ENCODE peak calls at places on chromosomes 6 and 20, in five cellular contexts. K is endodermal cell, G is H1, N is adrenal gland, I is NT2/D1. X is an unnamed sample.
A peak's percentile ranks its signal among the peaks of the same experiment; 100 is the strongest.

GRCh38 chr20:62588458-62589149 is 53.7 kb upstream of the SLCO4A1 start:
- DNase-seq in K (no peak), G (no peak), N (no peak), I (no peak), X (peak; percentile 68)

GRCh38 chr20:45363611-45364492 is 896 bp downstream of the SYS1 start:
- DNase-seq in I (no peak), N (no peak), G (no peak), K (peak; percentile 34), X (no peak)

GRCh38 chr20:55194947-55195346 is 719.6 kb downstream of the DOK5 start:
- DNase-seq in K (no peak), I (no peak), G (no peak), N (no peak), X (no peak)

GRCh38 chr20:63896136-63896890 is 1.4 kb downstream of the DNAJC5 start:
- DNase-seq in K (peak; percentile 77), G (no peak), N (peak; percentile 75), I (no peak), X (peak; percentile 37)

GRCh38 chr6:96089173-96089572 is 73.4 kb downstream of the FUT9 start:
- DNase-seq in I (peak; percentile 36), G (peak; percentile 29), N (no peak), K (peak; percentile 80), X (no peak)

GRCh38 chr6:69580696-69581095 is 216.1 kb downstream of the LMBRD1 start:
- DNase-seq in K (no peak), G (no peak), I (no peak), N (no peak), X (no peak)

GRCh38 chr20:36467076-36467999 is 74.0 kb upstream of the MYL9 start:
- DNase-seq in I (no peak), K (no peak), G (no peak), N (no peak), X (peak; percentile 95)

GRCh38 chr6:106084973-106085686 is 1.0 kb upstream of the PRDM1 start:
- DNase-seq in G (no peak), K (no peak), N (no peak), I (no peak), X (peak; percentile 26)

GRCh38 chr6:32852018-32852843 is 1.3 kb downstream of the TAP1 start:
- DNase-seq in G (no peak), K (no peak), N (peak; percentile 60), I (no peak), X (peak; percentile 67)

GRCh38 chr6:133551847-133552331 is 310.7 kb downstream of the EYA4 start:
- DNase-seq in I (no peak), G (no peak), K (peak; percentile 50), N (no peak), X (peak; percentile 95)

GRCh38 chr6:7112741-7113313 is 5.1 kb downstream of the RREB1 start:
- DNase-seq in K (peak; percentile 79), N (peak; percentile 67), G (no peak), I (no peak), X (peak; percentile 78)

GRCh38 chr6:2344319-2344905 is 99.0 kb upstream of the GMDS start:
- DNase-seq in I (no peak), K (no peak), N (no peak), G (no peak), X (no peak)

GRCh38 chr20:54515788-54516324 is 40.5 kb downstream of the DOK5 start:
- DNase-seq in K (no peak), N (no peak), G (no peak), I (no peak), X (no peak)

GRCh38 chr20:48538058-48538825 is 289.6 kb downstream of the PREX1 start:
- DNase-seq in G (peak; percentile 39), I (peak; percentile 91), N (no peak), K (peak; percentile 58), X (peak; percentile 78)

GRCh38 chr6:104955927-104956662 is 812 bp upstream of the LIN28B start:
- DNase-seq in G (peak; percentile 72), K (peak; percentile 92), I (peak; percentile 70), N (no peak), X (no peak)

GRCh38 chr6:46979206-46979605 is 57.5 kb upstream of the ADGRF5 start:
- DNase-seq in K (no peak), N (no peak), I (no peak), G (no peak), X (no peak)

GRCh38 chr20:46985671-46986070 is 91.0 kb downstream of the EYA2 start:
- DNase-seq in K (no peak), I (no peak), N (no peak), G (no peak), X (no peak)

GRCh38 chr6:56954389-56955170 is at the start of gene BEND6:
- DNase-seq in N (peak; percentile 61), G (peak; percentile 17), K (peak; percentile 87), I (no peak), X (peak; percentile 78)

GRCh38 chr20:38883081-38883980 is 42.9 kb upstream of the FAM83D start:
- DNase-seq in G (no peak), I (no peak), K (no peak), N (peak; percentile 90), X (peak; percentile 45)

GRCh38 chr6:155461636-155462035 is 6.0 kb upstream of the NOX3 start:
- DNase-seq in G (no peak), I (no peak), K (no peak), N (no peak), X (no peak)

GRCh38 chr20:47568019-47568418 is 66.3 kb downstream of the NCOA3 start:
- DNase-seq in I (no peak), N (peak; percentile 71), G (no peak), K (no peak), X (peak; percentile 91)

GRCh38 chr6:53629862-53630532 is 35.6 kb downstream of the KLHL31 start:
- DNase-seq in I (no peak), N (no peak), K (no peak), G (no peak), X (no peak)

GRCh38 chr6:4644962-4645361 is 131.2 kb upstream of the CDYL start:
- DNase-seq in G (no peak), I (no peak), K (no peak), N (no peak), X (no peak)

GRCh38 chr20:45545754-45546453 is 1.3 kb downstream of the EPPIN start:
- DNase-seq in N (no peak), G (no peak), K (peak; percentile 65), I (peak; percentile 42), X (no peak)

GRCh38 chr20:44752099-44752931 is 6.7 kb downstream of the KCNK15 start:
- DNase-seq in K (no peak), G (no peak), N (no peak), I (no peak), X (no peak)

GRCh38 chr6:43522547-43523263 is 5.8 kb downstream of the POLR1C start:
- DNase-seq in G (no peak), K (no peak), N (no peak), I (no peak), X (no peak)

GRCh38 chr20:63787302-63787701 is 43.8 kb downstream of the ZBTB46 start:
- DNase-seq in N (no peak), G (no peak), K (no peak), I (no peak), X (no peak)

GRCh38 chr20:4767084-4767483 is 45.4 kb downstream of the PRND start:
- DNase-seq in I (no peak), N (no peak), G (no peak), K (no peak), X (no peak)

GRCh38 chr6:15791401-15792137 is 128.7 kb upstream of the DTNBP1 start:
- DNase-seq in I (no peak), N (no peak), G (no peak), K (no peak), X (no peak)

GRCh38 chr6:104686550-104687155 is 173.1 kb downstream of the HACE1 start:
- DNase-seq in I (no peak), N (no peak), K (no peak), G (no peak), X (no peak)

GRCh38 chr6:155943635-155944034 is 488.0 kb upstream of the NOX3 start:
- DNase-seq in I (no peak), G (no peak), K (no peak), N (no peak), X (no peak)

GRCh38 chr6:44074383-44075136 is 52.7 kb downstream of the MRPL14 start:
- DNase-seq in G (no peak), K (peak; percentile 89), N (peak; percentile 87), I (no peak), X (peak; percentile 94)

GRCh38 chr6:79145301-79145700 is 67.2 kb upstream of the PHIP start:
- DNase-seq in I (no peak), N (no peak), G (no peak), K (no peak), X (no peak)

GRCh38 chr6:79137671-79138070 is 59.6 kb upstream of the PHIP start:
- DNase-seq in K (no peak), G (no peak), I (no peak), N (no peak), X (no peak)

GRCh38 chr6:79138146-79138545 is 60.1 kb upstream of the PHIP start:
- DNase-seq in G (no peak), I (no peak), N (no peak), K (no peak), X (no peak)

GRCh38 chr6:79146426-79146825 is 68.4 kb upstream of the PHIP start:
- DNase-seq in G (no peak), N (no peak), K (no peak), I (no peak), X (no peak)

DNA sequence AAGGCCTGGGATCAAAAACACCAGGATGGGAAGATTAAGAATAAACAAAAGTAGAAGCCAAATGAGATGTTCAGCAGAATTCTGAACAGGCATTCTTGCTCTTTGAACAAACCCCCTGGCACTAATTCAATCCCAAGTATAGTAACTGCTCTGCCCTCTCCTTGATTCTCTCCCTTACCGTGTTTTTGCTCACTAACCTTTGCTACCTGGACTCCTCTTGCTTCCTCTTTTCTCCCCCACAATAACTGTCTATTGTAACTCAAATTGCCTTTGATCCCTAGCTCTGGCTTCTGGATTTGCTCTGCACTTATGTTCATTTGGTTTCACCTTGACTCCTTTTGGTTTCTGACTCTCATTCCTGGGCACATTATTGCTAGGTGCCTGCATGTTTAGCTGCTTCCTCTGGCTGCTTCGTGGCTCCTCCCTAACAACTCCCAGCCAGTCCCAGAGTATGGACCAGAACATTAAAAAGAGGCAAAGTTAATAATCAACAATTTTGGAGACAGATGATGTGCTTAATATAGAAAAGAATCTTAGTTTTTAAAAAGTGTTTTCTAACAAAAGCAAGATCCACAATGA is 65.4 kb upstream of the PHIP start:
- DNase-seq in G (no peak), I (no peak), K (no peak), N (no peak), X (no peak)
- H3K9me3 ChIP-seq in G (no peaks in the 10 kb centered on the region), I (no peaks in the 10 kb centered on the region), K (no peaks in the 10 kb centered on the region), N (no peaks in the 10 kb centered on the region), X (no peaks in the 10 kb centered on the region)

DNA sequence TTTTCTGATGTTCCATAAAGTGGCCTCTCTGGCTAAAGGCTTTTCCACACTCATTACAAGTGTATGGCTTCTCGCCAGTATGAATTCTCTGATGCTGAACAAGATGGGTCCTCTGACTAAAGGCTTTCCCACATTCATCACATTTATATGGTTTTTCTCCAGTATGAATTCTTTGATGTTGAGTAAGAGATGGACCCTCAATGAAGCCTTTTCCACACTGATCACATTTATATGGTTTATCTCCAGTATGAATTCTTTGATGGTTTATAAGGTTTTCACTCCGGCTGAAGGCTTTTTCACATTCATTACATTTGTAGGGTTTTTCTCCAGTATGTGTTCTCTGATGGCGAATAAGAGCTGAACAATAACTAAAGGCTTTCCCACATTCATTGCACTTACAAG is 20.4 kb downstream of the ZNF184 start:
- DNase-seq in K (no peak), G (no peak), N (no peak), I (no peak), X (no peak)
- H3K9me3 ChIP-seq in K (peaks cover 99% of the 10 kb centered on the region), G (peaks cover 85% of the 10 kb centered on the region), N (no peaks in the 10 kb centered on the region), I (peaks cover 100% of the 10 kb centered on the region), X (peaks cover 100% of the 10 kb centered on the region)

GRCh38 chr6:169691260-169691659 is 10.6 kb downstream of the WDR27 start:
- DNase-seq in G (no peak), N (no peak), K (no peak), I (no peak), X (no peak)
- H3K9me3 ChIP-seq in G (no peaks in the 10 kb centered on the region), N (no peaks in the 10 kb centered on the region), K (peaks cover 92% of the 10 kb centered on the region), I (peaks cover 23% of the 10 kb centered on the region), X (peaks cover 16% of the 10 kb centered on the region)

GRCh38 chr20:39941235-39941634 is 747.8 kb downstream of the MAFB start:
- DNase-seq in K (no peak), I (no peak), N (no peak), G (no peak), X (peak; percentile 3)
- H3K9me3 ChIP-seq in K (no peaks in the 10 kb centered on the region), I (no peaks in the 10 kb centered on the region), N (no peaks in the 10 kb centered on the region), G (no peaks in the 10 kb centered on the region), X (no peaks in the 10 kb centered on the region)